ENCODE peak calls at places on chromosomes 16 and 17, in four cellular contexts. X, R, A and H are unnamed samples.

GRCh38 chr16:49556252-49557069 is 182.9 kb downstream of the C16orf78 start:
- DNase-seq in A (peak; percentile 44), X (peak; percentile 25), R (peak; percentile 59), H (peak; percentile 44)

GRCh38 chr17:50346313-50347086 is 574 bp downstream of the XYLT2 start:
- DNase-seq in R (peak; percentile 41), X (peak; percentile 63), A (no peak), H (peak; percentile 65)

GRCh38 chr17:10550014-10550413 is 556 bp upstream of the MYH2 start:
- DNase-seq in R (no peak), X (no peak), A (no peak), H (no peak)

GRCh38 chr17:1546292-1546922 is 16.2 kb downstream of the PITPNA start:
- DNase-seq in X (no peak), A (no peak), R (no peak), H (no peak)

GRCh38 chr17:75795820-75796607 is 11.4 kb downstream of the UNK start:
- DNase-seq in A (no peak), X (no peak), R (no peak), H (no peak)

GRCh38 chr17:7114241-7114874 is at the start of gene ASGR2:
- DNase-seq in A (peak; percentile 98), X (no peak), R (no peak), H (no peak)

GRCh38 chr16:19164285-19164684 is 3.8 kb upstream of the SYT17 start:
- DNase-seq in R (no peak), A (no peak), X (no peak), H (no peak)

GRCh38 chr17:80501739-80502577 is 25.6 kb upstream of the NPTX1 start:
- DNase-seq in R (no peak), X (no peak), A (no peak), H (no peak)

GRCh38 chr16:57562066-57562465 is 19.6 kb downstream of the ADGRG5 start:
- DNase-seq in R (no peak), A (no peak), X (no peak), H (no peak)

GRCh38 chr17:79566251-79566955 is 44.4 kb downstream of the RBFOX3 start:
- DNase-seq in A (no peak), R (no peak), X (no peak), H (no peak)

GRCh38 chr17:10003705-10004104 is 98.6 kb upstream of the RCVRN start:
- DNase-seq in R (no peak), A (no peak), X (no peak), H (no peak)

GRCh38 chr16:88539652-88540345 is 30.4 kb upstream of the ZC3H18 start:
- DNase-seq in R (no peak), A (no peak), X (no peak), H (no peak)
- TF ChIP-seq ELF4 in R (no peak), A (no peak), X (no peak), H (no peak)

GRCh38 chr16:89453662-89454321 is 36.6 kb downstream of the ANKRD11 start:
- DNase-seq in X (peak; percentile 52), A (no peak), R (peak; percentile 41), H (no peak)
- TF ChIP-seq ELF4 in X (no peak), A (no peak), R (no peak), H (no peak)

GRCh38 chr16:86821933-86822332 is 243.6 kb downstream of the FOXL1 start:
- DNase-seq in X (no peak), R (no peak), A (no peak), H (no peak)

GRCh38 chr16:86823125-86823524 is 244.8 kb downstream of the FOXL1 start:
- DNase-seq in A (no peak), X (no peak), R (no peak), H (no peak)

GRCh38 chr16:86824751-86825310 is 246.5 kb downstream of the FOXL1 start:
- DNase-seq in R (no peak), A (no peak), X (no peak), H (no peak)

GRCh38 chr16:86825631-86826030 is 247.3 kb downstream of the FOXL1 start:
- DNase-seq in X (no peak), A (no peak), R (no peak), H (no peak)

DNA sequence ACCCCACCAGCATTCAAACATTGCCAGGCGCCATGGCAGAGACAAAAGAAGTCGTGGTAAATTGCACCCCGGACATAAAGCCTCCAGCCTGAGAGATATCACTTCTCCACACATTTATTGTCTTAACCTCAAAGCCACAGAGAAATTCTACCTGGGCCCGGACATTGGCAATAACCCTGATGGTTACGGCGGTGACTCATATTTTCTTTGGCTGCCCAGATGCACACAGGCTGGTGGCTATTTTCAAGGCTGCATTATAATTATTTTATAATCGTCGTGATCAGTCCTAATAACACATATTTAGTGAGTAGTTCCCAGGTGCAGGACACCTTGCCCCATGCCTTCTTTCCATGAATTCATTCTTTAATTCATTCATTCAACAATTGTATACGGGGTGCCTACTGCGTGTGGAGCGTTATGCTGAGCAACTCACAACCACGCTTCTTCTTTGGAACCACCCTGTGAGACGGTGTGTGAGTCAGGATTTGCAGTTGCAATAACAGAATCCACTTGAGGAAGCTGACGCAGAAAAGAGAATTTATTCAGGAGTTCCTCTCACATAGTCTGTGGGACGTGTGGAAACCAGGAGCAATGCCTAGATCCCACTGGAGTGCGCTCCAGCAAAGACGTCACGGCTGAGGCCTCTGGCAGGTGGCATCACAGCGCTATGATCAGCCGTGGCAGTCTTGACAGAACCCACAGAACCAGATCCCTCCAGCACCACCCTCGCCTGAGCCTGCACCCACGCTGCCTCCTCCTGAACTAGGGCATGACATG is 245.7 kb downstream of the FOXL1 start:
- DNase-seq in A (no peak), R (no peak), X (no peak), H (no peak)
- TF ChIP-seq ELF4 in A (no peak), R (no peak), X (no peak), H (no peak)

GRCh38 chr17:32608267-32608666 is 121.5 kb downstream of the CDK5R1 start:
- DNase-seq in X (no peak), R (no peak), A (no peak), H (no peak)

GRCh38 chr17:32610027-32610650 is 123.3 kb downstream of the CDK5R1 start:
- DNase-seq in R (no peak), X (no peak), A (no peak), H (peak; percentile 33)

GRCh38 chr17:32610943-32611342 is 124.2 kb downstream of the CDK5R1 start:
- DNase-seq in R (no peak), X (no peak), A (no peak), H (no peak)

GRCh38 chr17:32604966-32605365 is 118.2 kb downstream of the CDK5R1 start:
- DNase-seq in X (no peak), A (peak; percentile 9), R (no peak), H (no peak)

DNA sequence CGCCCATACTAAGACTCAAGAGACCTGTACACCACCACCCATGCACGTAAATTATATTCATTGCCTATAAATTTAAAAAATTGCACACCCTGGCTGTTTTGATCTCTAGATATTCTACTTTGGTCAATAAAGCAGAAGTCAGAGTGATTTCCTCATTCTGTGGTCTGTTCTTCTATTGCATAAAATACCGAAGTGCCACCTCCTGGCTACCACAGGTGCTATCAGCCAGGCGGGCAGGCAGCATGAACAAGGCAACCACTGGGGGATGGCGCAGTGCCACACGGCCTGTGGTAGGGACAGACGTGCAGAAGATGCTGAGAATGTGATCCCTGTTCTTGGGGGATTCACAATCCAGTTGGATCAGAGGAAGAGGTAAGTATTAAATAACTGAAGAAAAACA is 122.3 kb downstream of the CDK5R1 start:
- DNase-seq in A (peak; percentile 6), R (no peak), X (no peak), H (no peak)
- TF ChIP-seq ELF4 in A (no peak), R (no peak), X (no peak), H (no peak)